ENCODE peak calls at places on chromosomes 16 and 17, in four cellular contexts. W is esophagus muscularis mucosa, O is uterus, T is tibial nerve. S is an unnamed sample.
A peak's percentile ranks its signal among the peaks of the same experiment; 100 is the strongest.

GRCh38 chr17:72515291-72516065 is 394.7 kb downstream of the SOX9 start:
- DNase-seq in W (no peak), O (no peak), T (no peak), S (no peak)

GRCh38 chr17:8284126-8284525 is 4.3 kb upstream of the RANGRF start:
- DNase-seq in W (no peak), O (no peak), T (no peak), S (no peak)

GRCh38 chr17:71409137-71409536 is 711.7 kb upstream of the SOX9 start:
- DNase-seq in W (no peak), O (no peak), T (no peak), S (no peak)

GRCh38 chr16:58885528-58886170 is 151.5 kb upstream of the GOT2 start:
- DNase-seq in W (no peak), O (no peak), T (no peak), S (no peak)

GRCh38 chr17:83176956-83177583 is 97.7 kb downstream of the METRNL start:
- DNase-seq in W (peak; percentile 83), O (no peak), T (peak; percentile 8), S (no peak)

GRCh38 chr17:67520282-67520906 is 143.3 kb downstream of the PITPNC1 start:
- DNase-seq in W (no peak), O (peak; percentile 38), T (peak; percentile 16), S (no peak)

GRCh38 chr17:69067274-69068047 is 6.7 kb upstream of the ABCA9 start:
- DNase-seq in W (no peak), O (no peak), T (no peak), S (no peak)

GRCh38 chr16:20799599-20799998 is 6.7 kb downstream of the ERI2 start:
- DNase-seq in W (no peak), O (no peak), T (no peak), S (no peak)

GRCh38 chr17:34254651-34255380 is at the start of gene CCL2:
- DNase-seq in W (peak; percentile 96), O (peak; percentile 81), T (peak; percentile 65), S (peak; percentile 84)

GRCh38 chr16:87017388-87018012 is 299.7 kb downstream of the C16orf95 start:
- DNase-seq in W (no peak), O (no peak), T (no peak), S (no peak)

GRCh38 chr17:64682261-64683181 is 20.4 kb upstream of the SMURF2 start:
- DNase-seq in W (no peak), O (no peak), T (no peak), S (no peak)

GRCh38 chr16:29807426-29808218 is 1.3 kb downstream of the MAZ start:
- DNase-seq in W (peak; percentile 96), O (peak; percentile 89), T (peak; percentile 79), S (peak; percentile 95)
- H3K4me1 ChIP-seq in W (peaks cover 60% of the 10 kb centered on the region), O (peaks cover 28% of the 10 kb centered on the region), T (peaks cover 62% of the 10 kb centered on the region), S (peaks cover 31% of the 10 kb centered on the region)

GRCh38 chr17:77214328-77214727 is 73.6 kb downstream of the SEC14L1 start:
- DNase-seq in W (no peak), O (no peak), T (no peak), S (no peak)

GRCh38 chr17:77214743-77215142 is 74.0 kb downstream of the SEC14L1 start:
- DNase-seq in W (no peak), O (no peak), T (no peak), S (peak; percentile 57)

GRCh38 chr17:77212081-77212832 is 71.5 kb downstream of the SEC14L1 start:
- DNase-seq in W (no peak), O (no peak), T (no peak), S (no peak)

GRCh38 chr17:77212833-77213777 is 72.3 kb downstream of the SEC14L1 start:
- DNase-seq in W (no peak), O (no peak), T (no peak), S (no peak)

DNA sequence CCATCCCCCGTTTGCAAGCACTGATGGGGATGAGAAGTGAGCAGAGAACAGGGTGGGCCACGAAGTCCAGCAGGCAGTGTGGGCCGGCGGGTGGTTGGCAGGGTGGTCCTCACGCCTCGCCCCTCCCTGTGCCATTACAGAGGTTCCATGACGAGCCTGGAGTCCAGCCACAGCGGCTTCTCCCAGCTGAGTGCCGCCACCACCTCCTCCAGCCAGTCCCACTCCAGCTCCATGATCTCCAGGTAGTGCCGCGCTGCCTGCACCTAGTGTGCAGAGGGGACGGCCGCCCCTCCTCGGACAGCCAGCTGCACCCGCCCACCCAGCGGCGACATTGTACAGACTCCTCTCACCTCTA is 73.0 kb downstream of the SEC14L1 start:
- DNase-seq in W (no peak), O (no peak), T (no peak), S (no peak)
- TF ChIP-seq POLR2A in W (no peak), O (no peak), T (no peak), S (no peak)

GRCh38 chr17:77331161-77331864 is 190.5 kb downstream of the SEC14L1 start:
- DNase-seq in W (peak; percentile 99), O (peak; percentile 93), T (peak; percentile 91), S (peak; percentile 96)
- H3K4me1 ChIP-seq in W (peaks cover 13% of the 10 kb centered on the region), O (no peaks in the 10 kb centered on the region), T (peaks cover 78% of the 10 kb centered on the region), S (no peaks in the 10 kb centered on the region)

GRCh38 chr16:56354016-56354415 is 71.3 kb downstream of the AMFR start:
- DNase-seq in W (no peak), O (peak; percentile 6), T (peak; percentile 2), S (peak; percentile 54)
- TF ChIP-seq POLR2A in W (no peak), O (no peak), T (no peak), S (no peak)

DNA sequence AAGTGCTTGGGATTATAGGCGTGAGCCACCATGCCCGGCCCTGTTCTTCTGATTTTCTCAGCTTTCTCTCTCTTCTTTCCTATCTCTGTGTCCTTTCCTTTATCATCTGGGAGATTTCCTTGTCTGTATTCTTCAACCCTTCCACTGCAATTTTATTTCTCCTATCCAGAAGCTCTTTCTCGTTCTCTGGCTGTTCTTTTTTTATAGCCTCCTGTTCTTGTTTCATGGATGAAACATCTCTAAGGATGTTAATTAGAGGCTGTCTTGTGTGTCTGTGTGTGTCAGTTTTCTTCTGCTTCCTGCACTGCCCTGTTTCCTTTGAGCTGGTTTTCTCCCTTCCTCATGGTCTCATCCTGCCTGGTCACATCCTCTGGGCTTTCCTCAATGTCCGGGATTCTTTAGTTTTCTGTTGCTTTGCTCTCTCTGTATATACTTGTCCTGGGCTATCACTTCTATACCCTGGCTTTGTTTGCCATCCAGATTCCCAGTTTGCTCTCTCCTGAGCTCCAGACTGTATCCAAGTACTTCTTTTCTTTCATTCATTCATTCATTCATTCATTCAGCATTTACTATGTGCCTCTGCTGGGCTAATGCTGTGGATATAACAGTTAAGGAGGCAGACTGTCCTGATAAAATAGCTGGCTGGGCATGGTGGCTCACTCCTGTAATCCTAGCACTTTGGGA is 2.5 kb downstream of the LAT start:
- DNase-seq in W (no peak), O (no peak), T (no peak), S (no peak)
- H3K4me1 ChIP-seq in W (no peaks in the 10 kb centered on the region), O (no peaks in the 10 kb centered on the region), T (no peaks in the 10 kb centered on the region), S (no peaks in the 10 kb centered on the region)

DNA sequence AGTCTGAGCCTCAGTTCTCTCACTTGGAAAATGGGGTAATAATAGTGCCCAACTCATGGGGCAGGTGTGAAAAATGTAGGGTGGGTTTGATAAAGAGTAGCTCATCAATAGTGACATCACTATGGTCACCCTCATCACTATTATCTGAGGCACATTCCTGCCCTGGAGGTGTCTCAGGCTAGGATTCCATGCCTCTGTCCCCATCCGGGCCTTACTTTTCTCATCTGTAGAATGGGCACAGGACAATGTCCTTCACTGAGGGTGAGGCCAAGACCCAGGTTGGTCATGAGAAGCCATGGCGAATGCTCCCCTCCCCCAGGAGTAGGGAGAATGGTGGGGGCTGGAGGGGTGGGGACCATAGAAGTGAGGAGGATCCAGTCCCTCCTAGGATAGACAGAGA is 30.5 kb downstream of the MYO15A start:
- DNase-seq in W (no peak), O (no peak), T (no peak), S (no peak)
- TF ChIP-seq POLR2A in W (no peak), O (no peak), T (no peak), S (no peak)

GRCh38 chr17:40451420-40451819 is 8.2 kb downstream of the IGFBP4 start:
- DNase-seq in W (no peak), O (peak; percentile 91), T (peak; percentile 79), S (peak; percentile 82)
- H3K4me1 ChIP-seq in W (peaks cover 79% of the 10 kb centered on the region), O (peaks cover 60% of the 10 kb centered on the region), T (peaks cover 94% of the 10 kb centered on the region), S (peaks cover 63% of the 10 kb centered on the region)

DNA sequence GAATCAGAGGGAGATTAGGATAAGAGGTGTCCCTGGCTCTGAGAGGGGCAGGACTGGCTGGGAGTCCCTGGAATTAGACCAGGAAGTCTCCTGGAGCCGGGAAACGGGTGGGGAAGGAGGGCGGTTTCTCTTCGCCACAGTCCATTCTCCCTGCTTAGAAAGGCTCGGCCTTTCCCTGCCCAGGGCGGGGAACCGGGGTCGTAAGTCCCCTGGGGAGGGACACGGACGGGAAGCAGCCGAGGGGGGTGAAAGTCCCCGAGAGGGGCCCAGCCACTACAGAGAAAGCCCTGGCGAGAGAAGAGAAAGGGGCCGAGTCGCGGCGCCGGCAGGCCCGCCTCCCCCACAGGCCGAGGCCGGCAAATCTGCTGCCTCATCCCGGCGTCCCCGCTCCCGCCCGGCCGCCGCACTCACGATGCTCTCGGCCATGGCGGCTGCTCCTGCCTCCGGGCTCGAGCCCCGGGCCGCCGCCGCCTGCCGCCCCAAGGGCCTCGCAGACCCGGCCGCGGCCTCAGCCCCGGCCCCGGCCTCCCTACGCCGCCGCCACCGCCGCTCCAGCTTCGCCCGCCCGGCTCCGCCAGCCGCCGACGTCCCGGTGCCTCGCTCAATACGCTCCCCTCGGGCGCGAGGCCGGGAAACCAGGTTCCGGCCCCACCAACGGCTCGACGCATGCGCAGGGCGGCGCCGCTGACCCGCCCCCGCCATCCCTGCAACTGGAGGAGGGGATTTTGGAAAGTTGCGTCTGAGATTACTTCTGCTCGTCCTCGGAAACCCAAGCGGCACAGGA is at the start of the genes NPLOC4 and TSPAN10:
- DNase-seq in W (peak; percentile 96), O (peak; percentile 80), T (peak; percentile 65), S (peak; percentile 88)
- TF ChIP-seq POLR2A in W (peak; percentile 64), O (peak; percentile 61), T (peak; percentile 75), S (peak; percentile 37)

S was measured in heart left ventricle.